ENCODE peak calls at places on chromosomes 12 and 14, in six cellular contexts. B is Peyer's patch, E is fibroblast of lung, O is mesenchymal stem cell, Y is uterus, L is OCI-LY7. Q is an unnamed sample. For H3K36me3 and H3K9me3, the result is how much of the 10 kb centered on the place peaks cover.

GRCh38 chr14:91228112-91229004 is 16.1 kb downstream of the GPR68 start:
- DNase-seq in O (peak), L (peak), E (peak), Y (no peak), B (peak), Q (no peak)

GRCh38 chr14:28763914-28764848 is 2.4 kb upstream of the FOXG1 start:
- DNase-seq in B (no peak), E (no peak), Y (no peak), L (no peak), O (no peak), Q (no peak)

GRCh38 chr12:124230117-124230757 is 64.7 kb upstream of the RFLNA start:
- DNase-seq in E (no peak), O (no peak), Y (no peak), L (no peak), B (no peak), Q (no peak)

GRCh38 chr12:87216436-87216835 is 812.8 kb downstream of the C12orf50 start:
- DNase-seq in O (peak), E (peak), L (no peak), B (no peak), Y (no peak), Q (no peak)

GRCh38 chr14:91261115-91261514 is 16.6 kb upstream of the GPR68 start:
- DNase-seq in L (peak), E (no peak), B (no peak), O (no peak), Y (no peak), Q (no peak)

GRCh38 chr14:98692832-98693231 is 579.2 kb downstream of the BCL11B start:
- DNase-seq in B (no peak), Y (no peak), E (no peak), O (no peak), L (no peak), Q (no peak)

GRCh38 chr14:90239139-90239538 is 17.2 kb upstream of the PSMC1 start:
- DNase-seq in Y (no peak), E (peak), L (peak), B (no peak), O (peak), Q (no peak)

GRCh38 chr12:174596-174995 is 39.4 kb downstream of the SLC6A12 start:
- DNase-seq in E (no peak), O (no peak), B (no peak), L (no peak), Y (no peak), Q (no peak)

GRCh38 chr14:33229269-33229924 is 290.7 kb downstream of the NPAS3 start:
- DNase-seq in Y (no peak), L (no peak), O (peak), E (peak), B (no peak), Q (no peak)

GRCh38 chr14:88045705-88046104 is 40.8 kb downstream of the GPR65 start:
- DNase-seq in L (no peak), E (no peak), Y (no peak), B (no peak), O (no peak), Q (peak)

GRCh38 chr12:119869720-119870119 is 7.4 kb downstream of the CIT start:
- DNase-seq in L (no peak), Y (no peak), O (peak), E (peak), B (peak), Q (no peak)

GRCh38 chr12:64687816-64688599 is 71.2 kb downstream of the GNS start:
- DNase-seq in B (no peak), E (peak), Y (no peak), O (peak), L (no peak), Q (no peak)

GRCh38 chr14:94679106-94679819 is 67.1 kb downstream of the SERPINA3 start:
- DNase-seq in E (peak), B (peak), O (no peak), L (no peak), Y (no peak), Q (no peak)

GRCh38 chr12:105092336-105092735 is 8.1 kb upstream of the ALDH1L2 start:
- DNase-seq in L (no peak), B (no peak), Y (no peak), E (no peak), O (no peak), Q (no peak)

GRCh38 chr14:64983439-64984310 is 3.0 kb upstream of the FNTB start:
- DNase-seq in Y (no peak), O (peak), L (peak), B (no peak), E (peak), Q (no peak)

GRCh38 chr12:27595231-27595642 is 71.2 kb downstream of the PPFIBP1 start:
- DNase-seq in E (peak), O (peak), B (no peak), L (no peak), Y (peak), Q (no peak)

GRCh38 chr12:119354187-119354586 is 19.7 kb downstream of the CCDC60 start:
- DNase-seq in O (no peak), E (no peak), Y (no peak), L (no peak), B (no peak), Q (no peak)

GRCh38 chr12:6950944-6951540 is at the start of gene PTPN6:
- DNase-seq in B (peak), Y (no peak), L (peak), E (no peak), O (no peak), Q (peak)

GRCh38 chr12:103140217-103140616 is 182.7 kb downstream of the ASCL1 start:
- DNase-seq in L (no peak), Y (no peak), B (no peak), O (no peak), E (no peak), Q (no peak)

GRCh38 chr12:16012086-16012485 is 101.0 kb downstream of the DERA start:
- DNase-seq in B (no peak), L (no peak), E (peak), Y (peak), O (peak), Q (peak)

GRCh38 chr12:113889076-113889475 is 77.0 kb downstream of the RBM19 start:
- DNase-seq in O (peak), L (no peak), B (no peak), E (no peak), Y (no peak), Q (no peak)

GRCh38 chr12:43310596-43310995 is 241.4 kb downstream of the ADAMTS20 start:
- DNase-seq in B (no peak), O (no peak), L (no peak), Y (no peak), E (no peak), Q (no peak)

GRCh38 chr12:31117203-31118011 is 43.7 kb downstream of the DDX11 start:
- DNase-seq in O (peak), E (peak), B (peak), L (peak), Y (peak), Q (no peak)

GRCh38 chr14:37573355-37573754 is 21.7 kb downstream of the FOXA1 start:
- DNase-seq in Y (no peak), O (no peak), B (no peak), L (no peak), E (no peak), Q (no peak)

GRCh38 chr12:80692114-80692513 is 15.3 kb upstream of the MYF6 start:
- DNase-seq in L (peak), Y (no peak), B (no peak), E (no peak), O (no peak), Q (no peak)

GRCh38 chr12:112275836-112276235 is 106.4 kb downstream of the HECTD4 start:
- DNase-seq in L (no peak), B (no peak), E (no peak), Y (no peak), O (no peak), Q (no peak)

GRCh38 chr12:112266473-112266872 is 115.8 kb downstream of the HECTD4 start:
- DNase-seq in Y (no peak), B (no peak), E (no peak), L (no peak), O (no peak), Q (no peak)

GRCh38 chr12:112275211-112275610 is 107.0 kb downstream of the HECTD4 start:
- DNase-seq in E (peak), Y (no peak), O (no peak), L (no peak), B (no peak), Q (no peak)

GRCh38 chr12:112270673-112271072 is 111.6 kb downstream of the HECTD4 start:
- DNase-seq in B (no peak), O (no peak), E (no peak), Y (no peak), L (no peak), Q (no peak)
- H3K36me3 ChIP-seq in B (under half), O (half or more), E (under half), Y (under half), L (half or more), Q (half or more)

GRCh38 chr14:106490442-106490841 is 964.1 kb downstream of the TMEM121 start:
- DNase-seq in L (no peak), E (no peak), B (no peak), Y (no peak), O (no peak), Q (no peak)
- H3K9me3 ChIP-seq in L (under half), E (under half), B (under half), Y (under half), O (under half), Q (under half)

DNA sequence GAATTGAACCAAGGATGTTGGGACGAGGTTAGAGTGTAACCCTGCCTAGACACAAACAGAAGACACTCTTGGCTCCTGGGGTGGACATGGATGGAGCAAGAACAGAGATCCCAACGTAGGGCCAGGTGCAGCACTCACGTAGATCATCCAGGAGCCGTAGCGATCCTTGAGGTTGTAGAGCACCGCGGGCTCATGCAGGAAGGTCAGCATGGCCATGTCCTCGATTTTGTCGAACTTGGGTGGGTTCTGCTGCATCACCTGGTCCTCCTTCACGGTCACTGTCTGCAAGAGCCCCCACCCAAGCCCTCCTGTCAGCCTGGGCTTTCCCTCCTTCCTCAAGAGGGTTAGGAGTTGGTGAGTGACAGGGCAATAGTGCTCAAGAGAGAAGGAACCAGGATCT is 2.5 kb downstream of the MYH7 start:
- DNase-seq in E (no peak), L (no peak), B (peak), Y (no peak), O (no peak), Q (no peak)
- H3K36me3 ChIP-seq in E (under half), L (under half), B (under half), Y (under half), O (under half), Q (under half)

GRCh38 chr14:26941521-26941920 is 343.7 kb upstream of the NOVA1 start:
- DNase-seq in Y (no peak), E (no peak), O (no peak), B (no peak), L (no peak), Q (no peak)

DNA sequence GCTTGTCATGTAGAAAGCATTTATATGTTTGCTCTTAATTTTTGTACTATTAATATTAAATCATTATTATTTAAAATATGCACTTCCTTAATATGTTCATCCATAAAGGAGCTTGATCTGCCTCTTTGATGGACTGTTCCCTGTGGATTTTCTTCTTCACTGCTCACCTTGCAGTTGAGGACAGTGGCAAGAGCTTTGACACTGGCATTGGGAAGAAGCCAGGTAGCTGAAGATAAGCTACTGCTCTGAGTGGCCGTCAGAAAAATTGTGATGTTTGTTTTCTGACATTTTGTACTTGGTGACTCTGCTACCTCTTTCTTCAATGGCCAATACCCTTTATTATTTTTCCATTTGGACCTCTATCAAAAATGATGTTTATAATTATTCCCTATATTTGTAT is 349.4 kb upstream of the NOVA1 start:
- DNase-seq in O (no peak), L (no peak), Y (no peak), E (no peak), B (no peak), Q (no peak)
- H3K9me3 ChIP-seq in O (under half), L (under half), Y (under half), E (under half), B (under half), Q (under half)

DNA sequence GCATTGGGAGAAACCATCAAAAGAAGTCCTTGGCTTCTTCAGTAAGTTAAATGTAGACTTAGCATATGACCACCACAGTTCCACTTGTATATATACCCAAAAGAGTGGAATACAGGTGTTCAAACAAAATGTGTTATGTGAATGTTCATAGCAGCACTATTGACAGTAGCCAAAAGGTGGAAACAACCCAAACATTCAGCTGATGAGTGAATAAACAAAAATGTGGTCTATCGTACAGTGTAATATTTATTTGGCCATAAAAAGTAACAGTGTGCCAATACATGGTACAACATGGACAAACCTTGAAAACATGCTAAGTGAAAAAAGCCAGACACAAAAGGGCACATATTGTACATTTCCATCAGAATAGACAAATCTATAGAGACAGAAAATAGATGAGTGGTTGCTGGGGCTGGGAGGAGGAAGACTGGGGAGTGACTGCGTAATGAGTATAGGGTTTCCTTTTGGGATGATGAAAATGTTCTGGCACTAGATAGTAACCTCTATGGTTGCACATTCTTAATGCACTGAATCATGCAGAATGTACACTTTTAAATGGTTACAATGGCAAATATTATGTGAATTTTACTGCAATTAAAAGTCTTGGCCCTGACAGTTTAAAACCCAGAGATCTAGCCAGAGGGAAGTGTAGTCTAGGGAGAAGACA is 5.5 kb downstream of the ERP29 start:
- DNase-seq in Y (no peak), L (no peak), B (no peak), O (peak), E (peak), Q (no peak)
- H3K36me3 ChIP-seq in Y (under half), L (half or more), B (under half), O (half or more), E (under half), Q (half or more)

GRCh38 chr14:42629553-42629952 is 1022.9 kb downstream of the LRFN5 start:
- DNase-seq in B (no peak), O (no peak), L (no peak), Y (no peak), E (no peak), Q (no peak)
- H3K9me3 ChIP-seq in B (under half), O (under half), L (under half), Y (under half), E (under half), Q (under half)

GRCh38 chr14:23093104-23093503 is 1.8 kb downstream of the ACIN1 start:
- DNase-seq in E (no peak), Y (no peak), O (no peak), L (no peak), B (no peak), Q (no peak)

GRCh38 chr14:23095196-23096108 is at the start of gene C14orf119:
- DNase-seq in E (peak), Y (peak), B (peak), L (peak), O (peak), Q (peak)

GRCh38 chr14:23093526-23093925 is 1.4 kb downstream of the ACIN1 start:
- DNase-seq in L (no peak), Y (no peak), B (no peak), E (no peak), O (no peak), Q (no peak)

GRCh38 chr14:23093993-23094665 is 807 bp downstream of the ACIN1 start:
- DNase-seq in B (no peak), O (no peak), E (no peak), L (peak), Y (no peak), Q (no peak)

GRCh38 chr14:23094666-23095195 is at the start of gene ACIN1:
- DNase-seq in O (peak), L (peak), B (peak), E (peak), Y (no peak), Q (peak)
- H3K36me3 ChIP-seq in O (half or more), L (half or more), B (under half), E (under half), Y (under half), Q (half or more)

GRCh38 chr14:66471584-66471983 is 14.6 kb upstream of the CCDC196 start:
- DNase-seq in Y (no peak), E (no peak), L (no peak), O (no peak), B (no peak), Q (no peak)
- H3K9me3 ChIP-seq in Y (under half), E (under half), L (under half), O (under half), B (under half), Q (under half)

GRCh38 chr14:55109846-55110245 is 19.2 kb upstream of the LGALS3 start:
- DNase-seq in L (no peak), B (no peak), Y (no peak), O (no peak), E (no peak), Q (no peak)
- H3K36me3 ChIP-seq in L (under half), B (under half), Y (under half), O (under half), E (under half), Q (under half)